ENCODE peak calls at places on chromosomes 3 and 15, in five cellular contexts. C, M, Z, F and H are unnamed samples.

GRCh38 chr3:53478166-53478830 is 16.1 kb upstream of the CACNA1D start:
- DNase-seq in F (no peak), C (no peak), Z (no peak), M (no peak), H (no peak)

GRCh38 chr3:190338717-190339116 is 16.5 kb upstream of the CLDN1 start:
- DNase-seq in F (no peak), Z (no peak), C (no peak), M (no peak), H (no peak)

GRCh38 chr15:91704343-91704742 is 149.2 kb upstream of the SLCO3A1 start:
- DNase-seq in Z (no peak), F (no peak), C (no peak), M (no peak), H (no peak)

GRCh38 chr3:192171213-192171612 is 556.1 kb downstream of the FGF12 start:
- DNase-seq in Z (no peak), F (no peak), C (no peak), M (no peak), H (no peak)

GRCh38 chr3:122754867-122755835 is 38.5 kb downstream of the HSPBAP1 start:
- DNase-seq in C (no peak), Z (no peak), M (peak), F (peak), H (no peak)

GRCh38 chr3:105527949-105528348 is 161.2 kb downstream of the ALCAM start:
- DNase-seq in F (peak), C (no peak), Z (no peak), M (peak), H (no peak)

GRCh38 chr3:148190441-148190990 is 507.2 kb upstream of the AGTR1 start:
- DNase-seq in Z (no peak), M (no peak), F (no peak), C (no peak), H (no peak)

GRCh38 chr3:15055019-15055557 is 10.0 kb downstream of the MRPS25 start:
- DNase-seq in F (peak), M (no peak), C (peak), Z (no peak), H (peak)

GRCh38 chr15:30872341-30872748 is 31.4 kb upstream of the FAN1 start:
- DNase-seq in C (no peak), F (peak), M (no peak), Z (no peak), H (no peak)

GRCh38 chr3:171213178-171213577 is 186.7 kb upstream of the SLC2A2 start:
- DNase-seq in F (no peak), Z (no peak), M (no peak), C (no peak), H (no peak)

GRCh38 chr15:55868707-55869106 is 124.7 kb downstream of the NEDD4 start:
- DNase-seq in C (no peak), Z (no peak), M (no peak), F (no peak), H (no peak)

GRCh38 chr15:31402511-31403056 is 75.9 kb downstream of the KLF13 start:
- DNase-seq in F (no peak), M (no peak), C (no peak), Z (no peak), H (no peak)

GRCh38 chr3:131341761-131342160 is 39.8 kb upstream of the NUDT16 start:
- DNase-seq in Z (no peak), M (no peak), F (no peak), C (no peak), H (no peak)

GRCh38 chr3:50238549-50239026 is 2.6 kb downstream of the GNAI2 start:
- DNase-seq in C (no peak), F (peak), Z (peak), M (peak), H (no peak)

GRCh38 chr15:57573151-57573550 is 18.6 kb upstream of the MYZAP start:
- DNase-seq in Z (no peak), M (no peak), F (no peak), C (no peak), H (no peak)